ENCODE peak calls at places on chromosomes 11 and 22, in six cellular contexts. D is endodermal cell; O is GM20000; E is transverse colon; Y is fibroblast of the conjunctiva; Q is stimulated activated naive B cell treated with anti-CD40 and anti-IgM and Interleukin-4, amounts not matched to agents 10 μg/mL and 1 μg/mL and 100 μg/mL, for 72 hours. S is an unnamed sample.

GRCh38 chr11:57751676-57752253 is at the start of gene BTBD18:
- DNase-seq in D (peak), O (peak), E (peak), Y (peak), Q (no peak), S (peak)

GRCh38 chr11:16841984-16842383 is 103.5 kb downstream of the C11orf58 start:
- DNase-seq in D (no peak), O (no peak), E (no peak), Y (no peak), Q (no peak), S (no peak)

GRCh38 chr11:107825875-107826274 is 32.7 kb downstream of the SLC35F2 start:
- DNase-seq in D (no peak), O (no peak), E (no peak), Y (no peak), Q (no peak), S (no peak)

GRCh38 chr11:44112083-44112865 is 16.8 kb downstream of the EXT2 start:
- DNase-seq in D (no peak), O (no peak), E (no peak), Y (peak), Q (no peak), S (no peak)

GRCh38 chr11:2535673-2536439 is 91.0 kb downstream of the KCNQ1 start:
- DNase-seq in D (peak), O (no peak), E (peak), Y (no peak), Q (no peak), S (no peak)

GRCh38 chr11:119483341-119483880 is 60.4 kb upstream of the THY1 start:
- DNase-seq in D (peak), O (no peak), E (no peak), Y (no peak), Q (no peak), S (no peak)

GRCh38 chr11:45537617-45538016 is 127.8 kb downstream of the CHST1 start:
- DNase-seq in D (no peak), O (no peak), E (no peak), Y (no peak), Q (no peak), S (no peak)

GRCh38 chr11:125457814-125458343 is 38.2 kb downstream of the FEZ1 start:
- DNase-seq in D (no peak), O (no peak), E (peak), Y (peak), Q (no peak), S (peak)

GRCh38 chr22:43154887-43155536 is 3.7 kb downstream of the TSPO start:
- DNase-seq in D (no peak), O (no peak), E (no peak), Y (no peak), Q (no peak), S (no peak)

GRCh38 chr22:33539902-33540751 is 380.1 kb downstream of the LARGE1 start:
- DNase-seq in D (no peak), O (no peak), E (peak), Y (no peak), Q (no peak), S (no peak)

GRCh38 chr22:23749747-23750373 is 1.1 kb downstream of the ZNF70 start:
- DNase-seq in D (no peak), O (peak), E (no peak), Y (no peak), Q (no peak), S (no peak)

GRCh38 chr22:30909306-30909705 is 59.3 kb downstream of the MORC2 start:
- DNase-seq in D (no peak), O (no peak), E (no peak), Y (no peak), Q (no peak), S (no peak)

GRCh38 chr11:73185680-73186293 is 32.3 kb upstream of the P2RY2 start:
- DNase-seq in D (no peak), O (no peak), E (no peak), Y (peak), Q (no peak), S (no peak)

GRCh38 chr11:127528297-127528696 is 527.7 kb upstream of the KIRREL3 start:
- DNase-seq in D (no peak), O (no peak), E (no peak), Y (no peak), Q (no peak), S (no peak)

GRCh38 chr22:23403720-23404688 is 176.1 kb downstream of the IGLL1 start:
- DNase-seq in D (peak), O (no peak), E (no peak), Y (no peak), Q (no peak), S (no peak)

GRCh38 chr11:109857637-109858036 is 235.6 kb upstream of the ZC3H12C start:
- DNase-seq in D (no peak), O (no peak), E (no peak), Y (no peak), Q (no peak), S (no peak)

GRCh38 chr22:17774206-17774927 is at the start of gene BID:
- DNase-seq in D (peak), O (peak), E (peak), Y (no peak), Q (peak), S (no peak)

GRCh38 chr22:25153961-25154685 is 45.5 kb upstream of the CRYBB3 start:
- DNase-seq in D (peak), O (no peak), E (peak), Y (peak), Q (no peak), S (peak)

GRCh38 chr11:69014084-69014935 is 1.3 kb upstream of the MRGPRF start:
- DNase-seq in D (peak), O (no peak), E (peak), Y (no peak), Q (no peak), S (no peak)

GRCh38 chr11:35632301-35632700 is 14.0 kb downstream of the FJX1 start:
- DNase-seq in D (no peak), O (no peak), E (no peak), Y (no peak), Q (no peak), S (no peak)

GRCh38 chr22:30356392-30357230 is at the start of the genes CCDC157 and SF3A1:
- DNase-seq in D (peak), O (peak), E (peak), Y (peak), Q (peak), S (peak)

S was measured in mesendoderm.